ENCODE peak calls at places on chromosomes 11 and 22, in nine cellular contexts. K, J, W, D, B, Z, L, S and T are unnamed samples.

GRCh38 chr11:20559523-20560300 is 39.7 kb upstream of the SLC6A5 start:
- DNase-seq in K (no peak), J (no peak), W (no peak), D (no peak), B (no peak), Z (no peak), L (no peak), S (no peak), T (no peak)

GRCh38 chr11:96090711-96091110 is 166.8 kb upstream of the MTMR2 start:
- DNase-seq in K (no peak), J (no peak), W (no peak), D (peak; percentile 91), B (no peak), Z (no peak), L (no peak), S (no peak), T (no peak)

GRCh38 chr11:6219359-6219758 is 14.0 kb downstream of the C11orf42 start:
- DNase-seq in K (no peak), J (no peak), W (no peak), D (peak; percentile 85), B (no peak), Z (no peak), L (no peak), S (no peak), T (no peak)

GRCh38 chr11:10809373-10810199 is 860 bp upstream of the EIF4G2 start:
- DNase-seq in K (peak; percentile 15), J (peak; percentile 73), W (peak; percentile 32), D (peak; percentile 85), B (no peak), Z (peak; percentile 29), L (peak; percentile 46), S (peak; percentile 50), T (no peak)

GRCh38 chr11:8832571-8833260 is 78.3 kb upstream of the AKIP1 start:
- DNase-seq in K (no peak), J (peak; percentile 46), W (no peak), D (peak; percentile 92), B (no peak), Z (no peak), L (peak; percentile 61), S (no peak), T (no peak)

GRCh38 chr22:43566561-43567332 is 154.9 kb downstream of the MPPED1 start:
- DNase-seq in K (no peak), J (no peak), W (no peak), D (no peak), B (no peak), Z (no peak), L (no peak), S (no peak), T (no peak)

GRCh38 chr22:25880524-25880923 is 138.5 kb downstream of the MYO18B start:
- DNase-seq in K (no peak), J (no peak), W (no peak), D (no peak), B (no peak), Z (no peak), L (peak; percentile 11), S (no peak), T (no peak)

GRCh38 chr11:116807601-116808261 is 15.4 kb downstream of the APOA4 start:
- DNase-seq in K (no peak), J (no peak), W (no peak), D (no peak), B (no peak), Z (no peak), L (no peak), S (no peak), T (no peak)

GRCh38 chr22:28582806-28583205 is 96.8 kb downstream of the TTC28 start:
- DNase-seq in K (no peak), J (peak; percentile 49), W (no peak), D (peak; percentile 75), B (no peak), Z (no peak), L (no peak), S (no peak), T (no peak)

GRCh38 chr11:32830796-32831195 is 1.1 kb downstream of the PRRG4 start:
- DNase-seq in K (no peak), J (no peak), W (no peak), D (no peak), B (no peak), Z (no peak), L (no peak), S (no peak), T (no peak)

GRCh38 chr22:25334091-25334490 is 114.7 kb downstream of the CRYBB2 start:
- DNase-seq in K (no peak), J (peak; percentile 69), W (no peak), D (peak; percentile 35), B (no peak), Z (no peak), L (peak; percentile 64), S (peak; percentile 22), T (no peak)

GRCh38 chr11:45599161-45599943 is 66.1 kb downstream of the CHST1 start:
- DNase-seq in K (no peak), J (no peak), W (no peak), D (no peak), B (no peak), Z (no peak), L (no peak), S (no peak), T (no peak)

GRCh38 chr22:39003165-39003638 is 10.9 kb upstream of the APOBEC3C start:
- DNase-seq in K (peak; percentile 70), J (peak; percentile 89), W (peak; percentile 33), D (peak; percentile 87), B (peak; percentile 55), Z (no peak), L (peak; percentile 85), S (peak; percentile 79), T (peak; percentile 43)

GRCh38 chr11:2850366-2850765 is 35.2 kb downstream of the CDKN1C start:
- DNase-seq in K (no peak), J (no peak), W (no peak), D (no peak), B (no peak), Z (no peak), L (no peak), S (no peak), T (no peak)

GRCh38 chr11:67178421-67178820 is 59.4 kb downstream of the KDM2A start:
- DNase-seq in K (no peak), J (no peak), W (no peak), D (peak; percentile 63), B (no peak), Z (no peak), L (no peak), S (no peak), T (no peak)

GRCh38 chr22:50530280-50530856 is 556 bp upstream of the TYMP start:
- DNase-seq in K (peak; percentile 55), J (peak; percentile 21), W (no peak), D (peak; percentile 85), B (no peak), Z (no peak), L (no peak), S (peak; percentile 69), T (no peak)

GRCh38 chr11:6431861-6432260 is 8.9 kb downstream of the HPX start:
- DNase-seq in K (no peak), J (no peak), W (no peak), D (peak; percentile 98), B (no peak), Z (no peak), L (no peak), S (no peak), T (no peak)

GRCh38 chr11:30326114-30326783 is 3.3 kb downstream of the ARL14EP start:
- DNase-seq in K (no peak), J (no peak), W (no peak), D (peak; percentile 16), B (no peak), Z (no peak), L (no peak), S (no peak), T (no peak)

GRCh38 chr11:22555901-22556300 is 69.7 kb downstream of the FANCF start:
- DNase-seq in K (no peak), J (no peak), W (no peak), D (no peak), B (no peak), Z (no peak), L (no peak), S (no peak), T (no peak)

GRCh38 chr11:110251837-110252236 is 44.6 kb downstream of the RDX start:
- DNase-seq in K (no peak), J (peak; percentile 24), W (no peak), D (peak; percentile 56), B (peak; percentile 37), Z (peak; percentile 31), L (peak; percentile 5), S (no peak), T (peak; percentile 27)

GRCh38 chr22:38973289-38974169 is 8.6 kb upstream of the APOBEC3B start:
- DNase-seq in K (no peak), J (peak; percentile 85), W (peak; percentile 17), D (no peak), B (no peak), Z (no peak), L (peak; percentile 53), S (no peak), T (no peak)

GRCh38 chr11:126604461-126604860 is 249.0 kb downstream of the ST3GAL4 start:
- DNase-seq in K (no peak), J (no peak), W (no peak), D (no peak), B (no peak), Z (no peak), L (no peak), S (no peak), T (no peak)

GRCh38 chr22:37742374-37743092 is 45.7 kb downstream of the TRIOBP start:
- DNase-seq in K (no peak), J (no peak), W (no peak), D (peak; percentile 90), B (no peak), Z (no peak), L (peak; percentile 71), S (no peak), T (no peak)